ENCODE peak calls at places on chromosomes 6 and 20, in nine cellular contexts. C, I, N, O, Z, A, D, F and K are unnamed samples.

GRCh38 chr6:158972241-158973233 is 27.5 kb downstream of the RSPH3 start:
- DNase-seq in C (no peak), I (peak), N (no peak), O (no peak), Z (peak), A (no peak), D (no peak), F (peak), K (peak)

GRCh38 chr6:2101213-2101612 is 144.2 kb downstream of the GMDS start:
- DNase-seq in C (no peak), I (no peak), N (no peak), O (no peak), Z (no peak), A (no peak), D (no peak), F (no peak), K (peak)

GRCh38 chr6:116363759-116364158 is 7.0 kb upstream of the DSE start:
- DNase-seq in C (no peak), I (no peak), N (no peak), O (no peak), Z (peak), A (no peak), D (no peak), F (no peak), K (no peak)

GRCh38 chr6:137872071-137872470 is 5.0 kb downstream of the TNFAIP3 start:
- DNase-seq in C (no peak), I (no peak), N (no peak), O (no peak), Z (peak), A (no peak), D (no peak), F (no peak), K (peak)

GRCh38 chr6:43771210-43771857 is 1.3 kb downstream of the VEGFA start:
- DNase-seq in C (peak), I (peak), N (peak), O (peak), Z (peak), A (peak), D (no peak), F (no peak), K (peak)

GRCh38 chr6:3268680-3269079 is 9.9 kb downstream of the PSMG4 start:
- DNase-seq in C (no peak), I (no peak), N (no peak), O (no peak), Z (no peak), A (no peak), D (no peak), F (no peak), K (no peak)

GRCh38 chr6:125913864-125914351 is 42.7 kb upstream of the HINT3 start:
- DNase-seq in C (no peak), I (no peak), N (no peak), O (no peak), Z (peak), A (no peak), D (peak), F (peak), K (peak)

GRCh38 chr20:4190792-4191519 is 175.6 kb upstream of the RNF24 start:
- DNase-seq in C (no peak), I (peak), N (no peak), O (no peak), Z (no peak), A (no peak), D (no peak), F (no peak), K (no peak)

GRCh38 chr6:2855061-2855519 is 13.4 kb upstream of the SERPINB1 start:
- DNase-seq in C (no peak), I (no peak), N (no peak), O (no peak), Z (no peak), A (no peak), D (no peak), F (no peak), K (no peak)

GRCh38 chr6:9482030-9482731 is 932.7 kb downstream of the TFAP2A start:
- DNase-seq in C (no peak), I (no peak), N (no peak), O (no peak), Z (peak), A (no peak), D (peak), F (peak), K (no peak)

GRCh38 chr6:134422426-134423231 is 104.7 kb upstream of the SGK1 start:
- DNase-seq in C (no peak), I (no peak), N (no peak), O (no peak), Z (peak), A (no peak), D (peak), F (peak), K (peak)

GRCh38 chr6:134247271-134247833 is 70.6 kb downstream of the SGK1 start:
- DNase-seq in C (no peak), I (no peak), N (no peak), O (no peak), Z (no peak), A (peak), D (no peak), F (no peak), K (no peak)

GRCh38 chr6:135163440-135163738 is 17.7 kb upstream of the MYB start:
- DNase-seq in C (no peak), I (no peak), N (no peak), O (no peak), Z (no peak), A (peak), D (no peak), F (no peak), K (no peak)

GRCh38 chr6:147651249-147652063 is 143.0 kb downstream of the SAMD5 start:
- DNase-seq in C (no peak), I (no peak), N (peak), O (no peak), Z (peak), A (no peak), D (no peak), F (no peak), K (no peak)

GRCh38 chr6:90472716-90473115 is 114.2 kb downstream of the MAP3K7 start:
- DNase-seq in C (no peak), I (no peak), N (no peak), O (no peak), Z (no peak), A (no peak), D (no peak), F (no peak), K (no peak)

GRCh38 chr6:122696079-122696478 is 83.4 kb upstream of the FABP7 start:
- DNase-seq in C (no peak), I (no peak), N (no peak), O (no peak), Z (peak), A (no peak), D (peak), F (no peak), K (no peak)

GRCh38 chr6:7914991-7915789 is 4.6 kb upstream of the TXNDC5 start:
- DNase-seq in C (no peak), I (no peak), N (peak), O (no peak), Z (peak), A (no peak), D (peak), F (peak), K (peak)

GRCh38 chr6:5302220-5302946 is 41.1 kb downstream of the FARS2 start:
- DNase-seq in C (no peak), I (peak), N (no peak), O (no peak), Z (no peak), A (no peak), D (no peak), F (no peak), K (no peak)

GRCh38 chr6:26537846-26538571 is at the start of gene HMGN4:
- DNase-seq in C (peak), I (peak), N (peak), O (peak), Z (peak), A (peak), D (no peak), F (peak), K (peak)

GRCh38 chr6:43846556-43846955 is 76.5 kb downstream of the VEGFA start:
- DNase-seq in C (no peak), I (no peak), N (no peak), O (no peak), Z (peak), A (no peak), D (no peak), F (no peak), K (no peak)

GRCh38 chr20:62515826-62516225 is 40.0 kb upstream of the GATA5 start:
- DNase-seq in C (no peak), I (no peak), N (no peak), O (no peak), Z (no peak), A (no peak), D (no peak), F (no peak), K (no peak)

GRCh38 chr20:61949363-61949713 is 116.3 kb downstream of the TAF4 start:
- DNase-seq in C (no peak), I (no peak), N (no peak), O (no peak), Z (no peak), A (no peak), D (no peak), F (no peak), K (peak)

GRCh38 chr6:110859335-110859792 is 15.2 kb upstream of the AMD1 start:
- DNase-seq in C (no peak), I (no peak), N (peak), O (no peak), Z (no peak), A (no peak), D (no peak), F (no peak), K (no peak)